ENCODE peak calls at places on chromosomes 2 and 18, in five cellular contexts. One of them, this sample, is unnamed.

GRCh38 chr18:74081966-74082365 is 65.7 kb downstream of the FBXO15 start:
- DNase-seq in GM13976: no peak
- DNase-seq in HFFc6: no peak
- DNase-seq in neural crest cell: no peak
- DNase-seq in endothelial cell: no peak
- DNase-seq in this sample: no peak

GRCh38 chr2:8630676-8631464 is 51.0 kb upstream of the ID2 start:
- DNase-seq in GM13976: no peak
- DNase-seq in endothelial cell: no peak
- DNase-seq in HFFc6: no peak
- DNase-seq in neural crest cell: no peak
- DNase-seq in this sample: no peak

GRCh38 chr2:171550613-171551012 is 28.3 kb downstream of the CYBRD1 start:
- DNase-seq in HFFc6: no peak
- DNase-seq in endothelial cell: no peak
- DNase-seq in GM13976: no peak
- DNase-seq in neural crest cell: no peak
- DNase-seq in this sample: peak

GRCh38 chr2:159064446-159065301 is 96.2 kb downstream of the TANC1 start:
- DNase-seq in HFFc6: peak
- DNase-seq in GM13976: no peak
- DNase-seq in endothelial cell: no peak
- DNase-seq in neural crest cell: no peak
- DNase-seq in this sample: peak

GRCh38 chr2:37232131-37232933 is 874 bp downstream of the NDUFAF7 start:
- DNase-seq in GM13976: no peak
- DNase-seq in neural crest cell: no peak
- DNase-seq in HFFc6: peak
- DNase-seq in endothelial cell: peak
- DNase-seq in this sample: peak

GRCh38 chr2:187499941-187500532 is 52.0 kb upstream of the CALCRL start:
- DNase-seq in endothelial cell: peak
- DNase-seq in GM13976: peak
- DNase-seq in HFFc6: peak
- DNase-seq in neural crest cell: peak
- DNase-seq in this sample: peak

GRCh38 chr2:16645771-16646559 is 19.7 kb downstream of the CYRIA start:
- DNase-seq in neural crest cell: no peak
- DNase-seq in GM13976: no peak
- DNase-seq in endothelial cell: no peak
- DNase-seq in HFFc6: no peak
- DNase-seq in this sample: no peak

GRCh38 chr2:186575302-186575701 is 14.6 kb upstream of the ITGAV start:
- DNase-seq in GM13976: no peak
- DNase-seq in HFFc6: peak
- DNase-seq in endothelial cell: no peak
- DNase-seq in neural crest cell: no peak
- DNase-seq in this sample: peak

GRCh38 chr2:186187854-186188253 is 298.2 kb upstream of the ZC3H15 start:
- DNase-seq in GM13976: no peak
- DNase-seq in endothelial cell: no peak
- DNase-seq in HFFc6: no peak
- DNase-seq in neural crest cell: no peak
- DNase-seq in this sample: no peak

GRCh38 chr2:217653240-217653639 is 349.6 kb downstream of the TNS1 start:
- DNase-seq in GM13976: no peak
- DNase-seq in endothelial cell: no peak
- DNase-seq in neural crest cell: no peak
- DNase-seq in HFFc6: peak
- DNase-seq in this sample: peak

GRCh38 chr2:85589982-85590791 is 5.4 kb upstream of the RNF181 start:
- DNase-seq in neural crest cell: no peak
- DNase-seq in GM13976: no peak
- DNase-seq in endothelial cell: peak
- DNase-seq in HFFc6: peak
- DNase-seq in this sample: peak

GRCh38 chr2:48600204-48600813 is 17.3 kb upstream of the GTF2A1L start:
- DNase-seq in endothelial cell: peak
- DNase-seq in HFFc6: peak
- DNase-seq in GM13976: no peak
- DNase-seq in neural crest cell: peak
- DNase-seq in this sample: peak

GRCh38 chr2:137886432-137886831 is 77.8 kb upstream of the HNMT start:
- DNase-seq in endothelial cell: peak
- DNase-seq in HFFc6: no peak
- DNase-seq in neural crest cell: no peak
- DNase-seq in GM13976: no peak
- DNase-seq in this sample: no peak
- TF ChIP-seq CTCF in endothelial cell: no peak
- TF ChIP-seq CTCF in HFFc6: no peak
- TF ChIP-seq CTCF in neural crest cell: peak
- TF ChIP-seq CTCF in GM13976: no peak
- TF ChIP-seq CTCF in this sample: no peak

GRCh38 chr18:4765401-4765800 is 310.3 kb upstream of the DLGAP1 start:
- DNase-seq in GM13976: no peak
- DNase-seq in endothelial cell: no peak
- DNase-seq in neural crest cell: no peak
- DNase-seq in HFFc6: no peak
- DNase-seq in this sample: no peak
- TF ChIP-seq CTCF in GM13976: no peak
- TF ChIP-seq CTCF in endothelial cell: no peak
- TF ChIP-seq CTCF in neural crest cell: no peak
- TF ChIP-seq CTCF in HFFc6: no peak
- TF ChIP-seq CTCF in this sample: no peak

GRCh38 chr2:227103583-227103982 is 60.4 kb downstream of the COL4A4 start:
- DNase-seq in HFFc6: no peak
- DNase-seq in GM13976: no peak
- DNase-seq in neural crest cell: no peak
- DNase-seq in endothelial cell: no peak
- DNase-seq in this sample: no peak

GRCh38 chr2:227098162-227098515 is 65.9 kb downstream of the COL4A4 start:
- DNase-seq in HFFc6: no peak
- DNase-seq in endothelial cell: no peak
- DNase-seq in neural crest cell: no peak
- DNase-seq in GM13976: no peak
- DNase-seq in this sample: no peak

GRCh38 chr2:227095346-227095745 is 68.7 kb downstream of the COL4A4 start:
- DNase-seq in neural crest cell: no peak
- DNase-seq in endothelial cell: peak
- DNase-seq in GM13976: no peak
- DNase-seq in HFFc6: no peak
- DNase-seq in this sample: no peak

GRCh38 chr2:227097495-227098161 is 66.4 kb downstream of the COL4A4 start:
- DNase-seq in GM13976: no peak
- DNase-seq in HFFc6: no peak
- DNase-seq in neural crest cell: no peak
- DNase-seq in endothelial cell: no peak
- DNase-seq in this sample: no peak
- TF ChIP-seq CTCF in GM13976: no peak
- TF ChIP-seq CTCF in HFFc6: no peak
- TF ChIP-seq CTCF in neural crest cell: no peak
- TF ChIP-seq CTCF in endothelial cell: no peak
- TF ChIP-seq CTCF in this sample: no peak

GRCh38 chr2:125746321-125746983 is 909.5 kb upstream of the GYPC start:
- DNase-seq in GM13976: no peak
- DNase-seq in HFFc6: no peak
- DNase-seq in endothelial cell: peak
- DNase-seq in neural crest cell: no peak
- DNase-seq in this sample: no peak

GRCh38 chr2:125745514-125745913 is 910.4 kb upstream of the GYPC start:
- DNase-seq in endothelial cell: peak
- DNase-seq in neural crest cell: peak
- DNase-seq in HFFc6: peak
- DNase-seq in GM13976: no peak
- DNase-seq in this sample: no peak
- TF ChIP-seq CTCF in endothelial cell: no peak
- TF ChIP-seq CTCF in neural crest cell: peak
- TF ChIP-seq CTCF in HFFc6: no peak
- TF ChIP-seq CTCF in GM13976: no peak
- TF ChIP-seq CTCF in this sample: no peak